ENCODE peak calls at places on chromosomes 16 and 17, in five cellular contexts. A is heart right ventricle, W is BJ, E is mesothelial cell of epicardium, U is AG08396. D is an unnamed sample.
A peak's percentile ranks its signal among the peaks of the same experiment; 100 is the strongest.

GRCh38 chr17:70184207-70184606 is 14.9 kb downstream of the KCNJ2 start:
- DNase-seq in E (no peak), A (no peak), U (no peak), W (no peak), D (no peak)

GRCh38 chr16:21639493-21639892 is 12.9 kb downstream of the IGSF6 start:
- DNase-seq in U (no peak), E (no peak), W (no peak), A (no peak), D (no peak)

GRCh38 chr17:73168667-73169066 is 3.9 kb downstream of the SSTR2 start:
- DNase-seq in U (no peak), E (no peak), A (no peak), W (no peak), D (no peak)

GRCh38 chr16:29909398-29909797 is 9.1 kb downstream of the ASPHD1 start:
- DNase-seq in E (no peak), W (no peak), A (no peak), U (peak; percentile 45), D (no peak)

GRCh38 chr16:79599837-79600635 is 501 bp downstream of the MAF start:
- DNase-seq in W (no peak), U (peak; percentile 70), A (peak; percentile 42), E (peak; percentile 51), D (peak; percentile 67)

GRCh38 chr17:17084941-17085340 is 42.7 kb downstream of the MPRIP start:
- DNase-seq in E (no peak), W (no peak), U (no peak), A (no peak), D (no peak)

GRCh38 chr17:79658811-79659207 is 48.0 kb upstream of the RBFOX3 start:
- DNase-seq in W (no peak), E (no peak), U (peak; percentile 28), A (no peak), D (peak; percentile 53)

GRCh38 chr16:24036614-24037013 is 200.8 kb downstream of the PRKCB start:
- DNase-seq in U (peak; percentile 78), A (peak; percentile 23), E (no peak), W (no peak), D (peak; percentile 65)

GRCh38 chr16:7839568-7839967 is 506.9 kb downstream of the RBFOX1 start:
- DNase-seq in E (no peak), W (no peak), A (no peak), U (no peak), D (peak; percentile 22)

GRCh38 chr17:39705786-39706348 is 6.0 kb downstream of the ERBB2 start:
- DNase-seq in A (peak; percentile 37), W (no peak), U (no peak), E (no peak), D (no peak)

GRCh38 chr17:65553646-65554567 is 7.5 kb downstream of the AXIN2 start:
- DNase-seq in E (no peak), W (no peak), U (peak; percentile 52), A (no peak), D (no peak)

GRCh38 chr17:43427362-43428043 is 28.7 kb downstream of the ARL4D start:
- DNase-seq in W (no peak), A (no peak), U (no peak), E (no peak), D (no peak)

GRCh38 chr16:68529931-68530667 is 9.0 kb upstream of the ZFP90 start:
- DNase-seq in E (peak; percentile 53), W (no peak), A (peak; percentile 86), U (peak; percentile 99), D (peak; percentile 64)

GRCh38 chr16:50616883-50617629 is 64.1 kb downstream of the SNX20 start:
- DNase-seq in U (no peak), A (no peak), E (no peak), W (no peak), D (no peak)

GRCh38 chr16:4960579-4960978 is 2.4 kb downstream of the SEC14L5 start:
- DNase-seq in E (no peak), W (no peak), A (no peak), U (no peak), D (no peak)

GRCh38 chr17:62605588-62605987 is 21.9 kb upstream of the MRC2 start:
- DNase-seq in W (no peak), A (no peak), U (no peak), E (no peak), D (no peak)

GRCh38 chr17:79837888-79838540 is 1.2 kb downstream of the CBX4 start:
- DNase-seq in A (no peak), E (no peak), U (no peak), W (no peak), D (no peak)

GRCh38 chr17:64180674-64181073 is 50.7 kb upstream of the ERN1 start:
- DNase-seq in U (no peak), W (no peak), A (no peak), E (no peak), D (no peak)

GRCh38 chr17:43367588-43368242 is 31.1 kb upstream of the ARL4D start:
- DNase-seq in E (no peak), A (no peak), W (peak; percentile 51), U (peak; percentile 76), D (peak; percentile 18)

GRCh38 chr17:27463235-27463677 is 7.0 kb downstream of the KSR1 start:
- DNase-seq in E (no peak), A (no peak), U (no peak), W (no peak), D (no peak)

GRCh38 chr16:19236561-19236960 is 49.0 kb upstream of the CLEC19A start:
- DNase-seq in U (peak; percentile 10), E (no peak), A (no peak), W (no peak), D (no peak)

GRCh38 chr16:4004206-4004605 is 112.0 kb downstream of the ADCY9 start:
- DNase-seq in W (no peak), U (no peak), A (no peak), E (no peak), D (no peak)

GRCh38 chr17:50274142-50274944 is at the start of gene TMEM92:
- DNase-seq in A (no peak), U (peak; percentile 28), E (no peak), W (no peak), D (peak; percentile 80)

GRCh38 chr16:85864965-85865364 is 34.0 kb upstream of the IRF8 start:
- DNase-seq in E (no peak), A (no peak), W (no peak), U (no peak), D (no peak)

GRCh38 chr17:80826955-80827645 is 164.5 kb upstream of the CHMP6 start:
- DNase-seq in W (peak; percentile 82), U (peak; percentile 92), E (no peak), A (peak; percentile 23), D (no peak)

GRCh38 chr17:57552114-57552601 is 192.9 kb downstream of the CCDC182 start:
- DNase-seq in W (no peak), U (no peak), A (peak; percentile 37), E (no peak), D (peak; percentile 61)

GRCh38 chr16:80743273-80743672 is 61.1 kb downstream of the CDYL2 start:
- DNase-seq in E (no peak), W (no peak), A (no peak), U (no peak), D (no peak)

GRCh38 chr16:57539072-57539796 is 2.9 kb upstream of the CCDC102A start:
- DNase-seq in U (no peak), W (no peak), A (peak; percentile 1), E (no peak), D (no peak)

GRCh38 chr17:41812176-41813038 is at the start of gene FKBP10:
- DNase-seq in U (peak; percentile 94), A (peak; percentile 76), W (no peak), E (peak; percentile 73), D (peak; percentile 77)

GRCh38 chr17:68820476-68820824 is 134.7 kb downstream of the ABCA8 start:
- DNase-seq in W (no peak), A (no peak), E (no peak), U (no peak), D (no peak)

GRCh38 chr16:23113185-23113584 is 36.1 kb downstream of the USP31 start:
- DNase-seq in E (no peak), W (no peak), U (no peak), A (no peak), D (no peak)

GRCh38 chr16:10255728-10256127 is 73.5 kb upstream of the GRIN2A start:
- DNase-seq in A (no peak), W (no peak), U (no peak), E (no peak), D (no peak)

GRCh38 chr17:78147315-78147998 is 1.3 kb downstream of the C17orf99 start:
- DNase-seq in U (no peak), W (no peak), E (no peak), A (no peak), D (no peak)

GRCh38 chr17:57561072-57561861 is 183.8 kb downstream of the CCDC182 start:
- DNase-seq in U (no peak), W (no peak), E (no peak), A (no peak), D (no peak)

GRCh38 chr16:84607694-84608093 is 10.2 kb downstream of the COTL1 start:
- DNase-seq in E (no peak), W (no peak), U (no peak), A (no peak), D (no peak)

GRCh38 chr16:57297856-57298255 is 13.4 kb upstream of the PLLP start:
- DNase-seq in W (no peak), U (no peak), E (no peak), A (no peak), D (no peak)

GRCh38 chr17:67074781-67075180 is 30.4 kb downstream of the CACNG1 start:
- DNase-seq in U (no peak), W (no peak), A (no peak), E (no peak), D (no peak)

GRCh38 chr16:57240872-57241271 is 4.2 kb upstream of the ARL2BP start:
- DNase-seq in W (no peak), E (no peak), U (no peak), A (no peak), D (no peak)

D was measured in endothelial cell.